ENCODE peak calls at places on chromosomes 11 and 22, in seven cellular contexts. R is fibroblast of pulmonary artery; L is mucosa of descending colon; O is EH; B is SK-MEL-5; X is NCI-H187; W is stimulated activated CD8-positive, alpha-beta memory T cell treated with anti-CD3 and anti-CD28 coated beads, Interleukin-15, amount 100 ng/mL, for 48 hours. F is an unnamed sample.
A peak's percentile ranks its signal among the peaks of the same experiment; 100 is the strongest.

GRCh38 chr22:45235101-45235777 is 5.5 kb downstream of the KIAA0930 start:
- DNase-seq in X (no peak), L (peak; percentile 66), W (no peak), O (no peak), B (no peak), R (no peak), F (peak; percentile 51)

GRCh38 chr22:46010177-46010867 is 33.4 kb upstream of the WNT7B start:
- DNase-seq in X (no peak), L (peak; percentile 38), O (peak; percentile 52), R (peak; percentile 52), W (no peak), B (peak; percentile 39), F (no peak)

GRCh38 chr22:37284126-37284806 is 2.0 kb downstream of the CYTH4 start:
- DNase-seq in L (no peak), X (no peak), O (no peak), R (no peak), B (no peak), W (no peak), F (no peak)

GRCh38 chr11:61141601-61142028 is 19.6 kb downstream of the VPS37C start:
- DNase-seq in L (peak; percentile 95), X (peak; percentile 80), O (no peak), B (no peak), W (no peak), R (no peak), F (peak; percentile 71)

GRCh38 chr11:10150800-10151199 is 143.2 kb downstream of the SBF2 start:
- DNase-seq in B (no peak), X (no peak), W (no peak), R (no peak), L (no peak), O (peak; percentile 11), F (no peak)

GRCh38 chr11:68798221-68798813 is 43.4 kb downstream of the CPT1A start:
- DNase-seq in B (peak; percentile 84), W (no peak), L (no peak), X (no peak), R (peak; percentile 27), O (peak; percentile 25), F (peak; percentile 31)

GRCh38 chr11:84714316-84714780 is 912.8 kb downstream of the DLG2 start:
- DNase-seq in L (no peak), R (peak; percentile 41), B (peak; percentile 64), X (no peak), O (peak; percentile 12), W (no peak), F (peak; percentile 77)

GRCh38 chr11:102891736-102892135 is 17.0 kb upstream of the MMP12 start:
- DNase-seq in R (no peak), B (no peak), L (no peak), X (no peak), W (no peak), O (peak; percentile 50), F (no peak)

GRCh38 chr11:95143106-95143681 is 53.5 kb downstream of the ENDOD1 start:
- DNase-seq in B (no peak), L (no peak), W (no peak), R (no peak), X (no peak), O (peak; percentile 54), F (no peak)

GRCh38 chr11:75635009-75635909 is 33.6 kb downstream of the MAP6 start:
- DNase-seq in X (no peak), R (peak; percentile 42), W (no peak), O (peak; percentile 61), L (no peak), B (no peak), F (peak; percentile 7)

GRCh38 chr22:19565921-19566598 is 41.9 kb upstream of the CLDN5 start:
- DNase-seq in L (no peak), B (no peak), W (no peak), O (peak; percentile 48), R (no peak), X (no peak), F (no peak)

GRCh38 chr22:20810645-20811044 is 36.7 kb downstream of the SERPIND1 start:
- DNase-seq in O (no peak), B (no peak), X (no peak), W (peak; percentile 30), R (no peak), L (no peak), F (no peak)